ENCODE peak calls at places on chromosomes 16 and 17, in five cellular contexts. One of them, this sample, is unnamed.

GRCh38 chr17:1931759-1932579 is 93.2 kb downstream of the RTN4RL1 start:
- DNase-seq in GDM1: no peak
- DNase-seq in GOT3: no peak
- DNase-seq in Ammon's horn: peak; percentile 70
- DNase-seq in NCI-H1092 treated with DMSO at 0.1 percent for 48 hours: peak; percentile 76
- DNase-seq in this sample: peak; percentile 80

GRCh38 chr16:72939247-72939646 is 108.7 kb downstream of the ZFHX3 start:
- DNase-seq in GDM1: no peak
- DNase-seq in GOT3: no peak
- DNase-seq in Ammon's horn: no peak
- DNase-seq in NCI-H1092 treated with DMSO at 0.1 percent for 48 hours: no peak
- DNase-seq in this sample: no peak

GRCh38 chr16:87499189-87499486 is 6.3 kb upstream of the ZCCHC14 start:
- DNase-seq in GDM1: no peak
- DNase-seq in GOT3: no peak
- DNase-seq in Ammon's horn: no peak
- DNase-seq in NCI-H1092 treated with DMSO at 0.1 percent for 48 hours: no peak
- DNase-seq in this sample: no peak

GRCh38 chr16:5354645-5355044 is 257.1 kb upstream of the EEF2KMT start:
- DNase-seq in GDM1: no peak
- DNase-seq in GOT3: no peak
- DNase-seq in Ammon's horn: no peak
- DNase-seq in NCI-H1092 treated with DMSO at 0.1 percent for 48 hours: no peak
- DNase-seq in this sample: no peak

GRCh38 chr17:800446-801242 is 18.5 kb downstream of the MRM3 start:
- DNase-seq in GDM1: no peak
- DNase-seq in GOT3: no peak
- DNase-seq in Ammon's horn: no peak
- DNase-seq in NCI-H1092 treated with DMSO at 0.1 percent for 48 hours: no peak
- DNase-seq in this sample: no peak

GRCh38 chr16:2428787-2429036 is 535 bp upstream of the CCNF start:
- DNase-seq in GDM1: no peak
- DNase-seq in GOT3: no peak
- DNase-seq in Ammon's horn: no peak
- DNase-seq in NCI-H1092 treated with DMSO at 0.1 percent for 48 hours: no peak
- DNase-seq in this sample: no peak

GRCh38 chr17:55417411-55418268 is 4.0 kb downstream of the MMD start:
- DNase-seq in GDM1: no peak
- DNase-seq in GOT3: no peak
- DNase-seq in Ammon's horn: no peak
- DNase-seq in NCI-H1092 treated with DMSO at 0.1 percent for 48 hours: no peak
- DNase-seq in this sample: no peak

GRCh38 chr16:66004706-66005105 is 361.8 kb upstream of the CDH5 start:
- DNase-seq in GDM1: no peak
- DNase-seq in GOT3: no peak
- DNase-seq in Ammon's horn: no peak
- DNase-seq in NCI-H1092 treated with DMSO at 0.1 percent for 48 hours: no peak
- DNase-seq in this sample: no peak

GRCh38 chr16:83116274-83116892 is 489.6 kb downstream of the CDH13 start:
- DNase-seq in GDM1: no peak
- DNase-seq in GOT3: no peak
- DNase-seq in Ammon's horn: no peak
- DNase-seq in NCI-H1092 treated with DMSO at 0.1 percent for 48 hours: no peak
- DNase-seq in this sample: no peak

GRCh38 chr16:14527411-14528044 is 102.5 kb downstream of the PARN start:
- DNase-seq in GDM1: no peak
- DNase-seq in GOT3: peak; percentile 18
- DNase-seq in Ammon's horn: no peak
- DNase-seq in NCI-H1092 treated with DMSO at 0.1 percent for 48 hours: no peak
- DNase-seq in this sample: no peak

GRCh38 chr16:58366247-58367031 is 25.8 kb upstream of the GINS3 start:
- DNase-seq in GDM1: no peak
- DNase-seq in GOT3: no peak
- DNase-seq in Ammon's horn: no peak
- DNase-seq in NCI-H1092 treated with DMSO at 0.1 percent for 48 hours: no peak
- DNase-seq in this sample: no peak

GRCh38 chr16:12907670-12908233 is 6.4 kb downstream of the SHISA9 start:
- DNase-seq in GDM1: no peak
- DNase-seq in GOT3: no peak
- DNase-seq in Ammon's horn: peak; percentile 33
- DNase-seq in NCI-H1092 treated with DMSO at 0.1 percent for 48 hours: no peak
- DNase-seq in this sample: peak; percentile 24

GRCh38 chr16:77496934-77497333 is 62.1 kb upstream of the ADAMTS18 start:
- DNase-seq in GDM1: no peak
- DNase-seq in GOT3: no peak
- DNase-seq in Ammon's horn: no peak
- DNase-seq in NCI-H1092 treated with DMSO at 0.1 percent for 48 hours: no peak
- DNase-seq in this sample: no peak

GRCh38 chr17:71505200-71505599 is 615.6 kb upstream of the SOX9 start:
- DNase-seq in GDM1: no peak
- DNase-seq in GOT3: no peak
- DNase-seq in Ammon's horn: no peak
- DNase-seq in NCI-H1092 treated with DMSO at 0.1 percent for 48 hours: no peak
- DNase-seq in this sample: no peak

GRCh38 chr16:11632455-11632921 is 35.8 kb upstream of the SNN start:
- DNase-seq in GDM1: no peak
- DNase-seq in GOT3: no peak
- DNase-seq in Ammon's horn: peak; percentile 54
- DNase-seq in NCI-H1092 treated with DMSO at 0.1 percent for 48 hours: no peak
- DNase-seq in this sample: no peak

GRCh38 chr16:25270577-25270976 is 12.9 kb upstream of the ZKSCAN2 start:
- DNase-seq in GDM1: no peak
- DNase-seq in GOT3: no peak
- DNase-seq in Ammon's horn: no peak
- DNase-seq in NCI-H1092 treated with DMSO at 0.1 percent for 48 hours: no peak
- DNase-seq in this sample: no peak

GRCh38 chr17:15966879-15967248 is 21.9 kb downstream of the ADORA2B start:
- DNase-seq in GDM1: no peak
- DNase-seq in GOT3: no peak
- DNase-seq in Ammon's horn: no peak
- DNase-seq in NCI-H1092 treated with DMSO at 0.1 percent for 48 hours: no peak
- DNase-seq in this sample: no peak

GRCh38 chr17:8436169-8436932 is 667 bp downstream of the NDEL1 start:
- DNase-seq in GDM1: peak; percentile 29
- DNase-seq in GOT3: no peak
- DNase-seq in Ammon's horn: peak; percentile 65
- DNase-seq in NCI-H1092 treated with DMSO at 0.1 percent for 48 hours: peak; percentile 31
- DNase-seq in this sample: peak; percentile 41

GRCh38 chr16:35575432-35575821 is 2116.0 kb downstream of the TP53TG3F start:
- DNase-seq in GDM1: no peak
- DNase-seq in GOT3: no peak
- DNase-seq in Ammon's horn: no peak
- DNase-seq in NCI-H1092 treated with DMSO at 0.1 percent for 48 hours: no peak
- DNase-seq in this sample: no peak

GRCh38 chr16:70476272-70477020 is 22.1 kb downstream of the FCSK start:
- DNase-seq in GDM1: no peak
- DNase-seq in GOT3: no peak
- DNase-seq in Ammon's horn: peak; percentile 44
- DNase-seq in NCI-H1092 treated with DMSO at 0.1 percent for 48 hours: no peak
- DNase-seq in this sample: peak; percentile 91

GRCh38 chr17:13099079-13099478 is 81.3 kb upstream of the ELAC2 start:
- DNase-seq in GDM1: no peak
- DNase-seq in GOT3: no peak
- DNase-seq in Ammon's horn: no peak
- DNase-seq in NCI-H1092 treated with DMSO at 0.1 percent for 48 hours: no peak
- DNase-seq in this sample: no peak

GRCh38 chr17:57552114-57552601 is 192.9 kb downstream of the CCDC182 start:
- DNase-seq in GDM1: no peak
- DNase-seq in GOT3: no peak
- DNase-seq in Ammon's horn: peak; percentile 66
- DNase-seq in NCI-H1092 treated with DMSO at 0.1 percent for 48 hours: no peak
- DNase-seq in this sample: peak; percentile 37

GRCh38 chr17:44108440-44109311 is 14.8 kb downstream of the HDAC5 start:
- DNase-seq in GDM1: no peak
- DNase-seq in GOT3: no peak
- DNase-seq in Ammon's horn: no peak
- DNase-seq in NCI-H1092 treated with DMSO at 0.1 percent for 48 hours: no peak
- DNase-seq in this sample: no peak

GRCh38 chr17:56786989-56787482 is 46.7 kb downstream of the C17orf67 start:
- DNase-seq in GDM1: peak; percentile 84
- DNase-seq in GOT3: no peak
- DNase-seq in Ammon's horn: no peak
- DNase-seq in NCI-H1092 treated with DMSO at 0.1 percent for 48 hours: no peak
- DNase-seq in this sample: no peak

GRCh38 chr17:82061047-82061925 is 4.3 kb downstream of the DUS1L start:
- DNase-seq in GDM1: no peak
- DNase-seq in GOT3: no peak
- DNase-seq in Ammon's horn: no peak
- DNase-seq in NCI-H1092 treated with DMSO at 0.1 percent for 48 hours: no peak
- DNase-seq in this sample: no peak

GRCh38 chr17:69637399-69638165 is 223.1 kb downstream of the MAP2K6 start:
- DNase-seq in GDM1: no peak
- DNase-seq in GOT3: no peak
- DNase-seq in Ammon's horn: peak; percentile 7
- DNase-seq in NCI-H1092 treated with DMSO at 0.1 percent for 48 hours: no peak
- DNase-seq in this sample: peak; percentile 10

GRCh38 chr17:71765437-71765836 is 355.4 kb upstream of the SOX9 start:
- DNase-seq in GDM1: no peak
- DNase-seq in GOT3: no peak
- DNase-seq in Ammon's horn: no peak
- DNase-seq in NCI-H1092 treated with DMSO at 0.1 percent for 48 hours: no peak
- DNase-seq in this sample: no peak

GRCh38 chr17:51057534-51057933 is 63.1 kb downstream of the SPAG9 start:
- DNase-seq in GDM1: no peak
- DNase-seq in GOT3: no peak
- DNase-seq in Ammon's horn: peak; percentile 52
- DNase-seq in NCI-H1092 treated with DMSO at 0.1 percent for 48 hours: no peak
- DNase-seq in this sample: no peak

GRCh38 chr17:62705781-62706597 is 78.5 kb downstream of the MRC2 start:
- DNase-seq in GDM1: no peak
- DNase-seq in GOT3: no peak
- DNase-seq in Ammon's horn: peak; percentile 89
- DNase-seq in NCI-H1092 treated with DMSO at 0.1 percent for 48 hours: peak; percentile 5
- DNase-seq in this sample: no peak

GRCh38 chr17:2904135-2904534 is 107.9 kb downstream of the RAP1GAP2 start:
- DNase-seq in GDM1: no peak
- DNase-seq in GOT3: no peak
- DNase-seq in Ammon's horn: peak; percentile 85
- DNase-seq in NCI-H1092 treated with DMSO at 0.1 percent for 48 hours: peak; percentile 5
- DNase-seq in this sample: peak; percentile 67

GRCh38 chr16:68448360-68448970 is at the start of gene SMPD3:
- DNase-seq in GDM1: peak; percentile 91
- DNase-seq in GOT3: peak; percentile 90
- DNase-seq in Ammon's horn: peak; percentile 99
- DNase-seq in NCI-H1092 treated with DMSO at 0.1 percent for 48 hours: peak; percentile 99
- DNase-seq in this sample: peak; percentile 100